ENCODE peak calls at places on chromosomes 2 and 18, in nine cellular contexts. One of them, this sample, is unnamed.

GRCh38 chr18:23422751-23423418 is 30.2 kb upstream of the RIOK3 start:
- DNase-seq in psoas muscle: peak; percentile 77
- DNase-seq in colonic mucosa: peak; percentile 77
- DNase-seq in choroid plexus epithelial cell: no peak
- DNase-seq in heart right ventricle: no peak
- DNase-seq in nephron progenitor cell: no peak
- DNase-seq in endothelial cell: no peak
- DNase-seq in adrenal gland: peak; percentile 84
- DNase-seq in foreskin fibroblast: peak; percentile 74
- DNase-seq in this sample: no peak

GRCh38 chr2:64214281-64215115 is 70.3 kb upstream of the PELI1 start:
- DNase-seq in endothelial cell: no peak
- DNase-seq in nephron progenitor cell: no peak
- DNase-seq in psoas muscle: no peak
- DNase-seq in choroid plexus epithelial cell: no peak
- DNase-seq in adrenal gland: no peak
- DNase-seq in foreskin fibroblast: no peak
- DNase-seq in colonic mucosa: peak; percentile 55
- DNase-seq in heart right ventricle: peak; percentile 41
- DNase-seq in this sample: no peak

GRCh38 chr2:120817956-120818325 is 82.3 kb downstream of the GLI2 start:
- DNase-seq in foreskin fibroblast: no peak
- DNase-seq in colonic mucosa: no peak
- DNase-seq in choroid plexus epithelial cell: no peak
- DNase-seq in endothelial cell: no peak
- DNase-seq in adrenal gland: no peak
- DNase-seq in nephron progenitor cell: no peak
- DNase-seq in heart right ventricle: no peak
- DNase-seq in psoas muscle: no peak
- DNase-seq in this sample: no peak

GRCh38 chr2:40455661-40456060 is 3.8 kb upstream of the SLC8A1 start:
- DNase-seq in endothelial cell: no peak
- DNase-seq in choroid plexus epithelial cell: no peak
- DNase-seq in foreskin fibroblast: peak; percentile 44
- DNase-seq in colonic mucosa: no peak
- DNase-seq in heart right ventricle: no peak
- DNase-seq in nephron progenitor cell: no peak
- DNase-seq in psoas muscle: no peak
- DNase-seq in adrenal gland: peak; percentile 24
- DNase-seq in this sample: no peak

GRCh38 chr2:95382128-95382645 is 20.3 kb upstream of the FAHD2A start:
- DNase-seq in choroid plexus epithelial cell: no peak
- DNase-seq in foreskin fibroblast: no peak
- DNase-seq in heart right ventricle: no peak
- DNase-seq in colonic mucosa: no peak
- DNase-seq in psoas muscle: no peak
- DNase-seq in adrenal gland: no peak
- DNase-seq in endothelial cell: no peak
- DNase-seq in nephron progenitor cell: no peak
- DNase-seq in this sample: no peak

GRCh38 chr18:9366126-9366714 is 31.6 kb downstream of the TWSG1 start:
- DNase-seq in foreskin fibroblast: peak; percentile 60
- DNase-seq in heart right ventricle: peak; percentile 26
- DNase-seq in psoas muscle: no peak
- DNase-seq in endothelial cell: peak; percentile 49
- DNase-seq in nephron progenitor cell: peak; percentile 5
- DNase-seq in adrenal gland: peak; percentile 44
- DNase-seq in choroid plexus epithelial cell: peak; percentile 60
- DNase-seq in colonic mucosa: peak; percentile 46
- DNase-seq in this sample: no peak

GRCh38 chr2:1207962-1208510 is 205.2 kb upstream of the TPO start:
- DNase-seq in colonic mucosa: no peak
- DNase-seq in nephron progenitor cell: no peak
- DNase-seq in adrenal gland: no peak
- DNase-seq in heart right ventricle: no peak
- DNase-seq in foreskin fibroblast: no peak
- DNase-seq in endothelial cell: no peak
- DNase-seq in choroid plexus epithelial cell: no peak
- DNase-seq in psoas muscle: no peak
- DNase-seq in this sample: no peak

GRCh38 chr2:201859886-201860285 is 53.5 kb downstream of the CDK15 start:
- DNase-seq in nephron progenitor cell: no peak
- DNase-seq in foreskin fibroblast: peak; percentile 20
- DNase-seq in psoas muscle: no peak
- DNase-seq in heart right ventricle: no peak
- DNase-seq in choroid plexus epithelial cell: no peak
- DNase-seq in endothelial cell: no peak
- DNase-seq in adrenal gland: no peak
- DNase-seq in colonic mucosa: no peak
- DNase-seq in this sample: no peak

GRCh38 chr2:201420442-201421113 is 30.7 kb downstream of the TRAK2 start:
- DNase-seq in colonic mucosa: no peak
- DNase-seq in heart right ventricle: no peak
- DNase-seq in psoas muscle: no peak
- DNase-seq in foreskin fibroblast: peak; percentile 86
- DNase-seq in nephron progenitor cell: no peak
- DNase-seq in choroid plexus epithelial cell: peak; percentile 69
- DNase-seq in endothelial cell: no peak
- DNase-seq in adrenal gland: no peak
- DNase-seq in this sample: no peak

GRCh38 chr2:14256890-14257289 is 375.6 kb upstream of the LRATD1 start:
- DNase-seq in adrenal gland: no peak
- DNase-seq in heart right ventricle: no peak
- DNase-seq in nephron progenitor cell: no peak
- DNase-seq in psoas muscle: no peak
- DNase-seq in endothelial cell: no peak
- DNase-seq in foreskin fibroblast: peak; percentile 1
- DNase-seq in choroid plexus epithelial cell: peak; percentile 38
- DNase-seq in colonic mucosa: no peak
- DNase-seq in this sample: no peak

GRCh38 chr2:182372661-182373060 is 54.2 kb downstream of the PDE1A start:
- DNase-seq in heart right ventricle: peak; percentile 39
- DNase-seq in nephron progenitor cell: no peak
- DNase-seq in choroid plexus epithelial cell: peak; percentile 78
- DNase-seq in endothelial cell: no peak
- DNase-seq in foreskin fibroblast: peak; percentile 88
- DNase-seq in colonic mucosa: peak; percentile 61
- DNase-seq in psoas muscle: no peak
- DNase-seq in adrenal gland: no peak
- DNase-seq in this sample: no peak

GRCh38 chr2:203280428-203281064 is 41.7 kb downstream of the CYP20A1 start:
- DNase-seq in colonic mucosa: no peak
- DNase-seq in adrenal gland: no peak
- DNase-seq in psoas muscle: no peak
- DNase-seq in heart right ventricle: no peak
- DNase-seq in foreskin fibroblast: peak; percentile 31
- DNase-seq in nephron progenitor cell: no peak
- DNase-seq in choroid plexus epithelial cell: peak; percentile 86
- DNase-seq in endothelial cell: no peak
- DNase-seq in this sample: no peak

GRCh38 chr18:30929718-30930117 is 112.8 kb downstream of the DSC3 start:
- DNase-seq in endothelial cell: no peak
- DNase-seq in heart right ventricle: no peak
- DNase-seq in nephron progenitor cell: no peak
- DNase-seq in psoas muscle: no peak
- DNase-seq in choroid plexus epithelial cell: no peak
- DNase-seq in adrenal gland: no peak
- DNase-seq in colonic mucosa: no peak
- DNase-seq in foreskin fibroblast: no peak
- DNase-seq in this sample: no peak

GRCh38 chr2:204497855-204498254 is 47.4 kb upstream of the PARD3B start:
- DNase-seq in nephron progenitor cell: no peak
- DNase-seq in choroid plexus epithelial cell: no peak
- DNase-seq in colonic mucosa: no peak
- DNase-seq in heart right ventricle: no peak
- DNase-seq in endothelial cell: no peak
- DNase-seq in adrenal gland: no peak
- DNase-seq in psoas muscle: no peak
- DNase-seq in foreskin fibroblast: no peak
- DNase-seq in this sample: no peak

GRCh38 chr2:120442923-120443571 is 97.1 kb downstream of the INHBB start:
- DNase-seq in endothelial cell: peak; percentile 49
- DNase-seq in psoas muscle: no peak
- DNase-seq in nephron progenitor cell: peak; percentile 76
- DNase-seq in adrenal gland: no peak
- DNase-seq in choroid plexus epithelial cell: no peak
- DNase-seq in foreskin fibroblast: no peak
- DNase-seq in heart right ventricle: no peak
- DNase-seq in colonic mucosa: peak; percentile 89
- DNase-seq in this sample: no peak

GRCh38 chr18:13239557-13239956 is 21.0 kb downstream of the LDLRAD4 start:
- DNase-seq in foreskin fibroblast: no peak
- DNase-seq in nephron progenitor cell: no peak
- DNase-seq in heart right ventricle: no peak
- DNase-seq in endothelial cell: no peak
- DNase-seq in colonic mucosa: no peak
- DNase-seq in adrenal gland: no peak
- DNase-seq in psoas muscle: no peak
- DNase-seq in choroid plexus epithelial cell: no peak
- DNase-seq in this sample: no peak

GRCh38 chr2:105645031-105645940 is 99.4 kb upstream of the NCK2 start:
- DNase-seq in foreskin fibroblast: no peak
- DNase-seq in heart right ventricle: no peak
- DNase-seq in psoas muscle: no peak
- DNase-seq in endothelial cell: no peak
- DNase-seq in choroid plexus epithelial cell: no peak
- DNase-seq in nephron progenitor cell: no peak
- DNase-seq in adrenal gland: no peak
- DNase-seq in colonic mucosa: no peak
- DNase-seq in this sample: no peak

GRCh38 chr18:58097127-58097906 is 53.3 kb downstream of the NEDD4L start:
- DNase-seq in colonic mucosa: no peak
- DNase-seq in nephron progenitor cell: no peak
- DNase-seq in psoas muscle: no peak
- DNase-seq in choroid plexus epithelial cell: no peak
- DNase-seq in endothelial cell: no peak
- DNase-seq in foreskin fibroblast: peak; percentile 21
- DNase-seq in heart right ventricle: no peak
- DNase-seq in adrenal gland: peak; percentile 45
- DNase-seq in this sample: no peak

DNA sequence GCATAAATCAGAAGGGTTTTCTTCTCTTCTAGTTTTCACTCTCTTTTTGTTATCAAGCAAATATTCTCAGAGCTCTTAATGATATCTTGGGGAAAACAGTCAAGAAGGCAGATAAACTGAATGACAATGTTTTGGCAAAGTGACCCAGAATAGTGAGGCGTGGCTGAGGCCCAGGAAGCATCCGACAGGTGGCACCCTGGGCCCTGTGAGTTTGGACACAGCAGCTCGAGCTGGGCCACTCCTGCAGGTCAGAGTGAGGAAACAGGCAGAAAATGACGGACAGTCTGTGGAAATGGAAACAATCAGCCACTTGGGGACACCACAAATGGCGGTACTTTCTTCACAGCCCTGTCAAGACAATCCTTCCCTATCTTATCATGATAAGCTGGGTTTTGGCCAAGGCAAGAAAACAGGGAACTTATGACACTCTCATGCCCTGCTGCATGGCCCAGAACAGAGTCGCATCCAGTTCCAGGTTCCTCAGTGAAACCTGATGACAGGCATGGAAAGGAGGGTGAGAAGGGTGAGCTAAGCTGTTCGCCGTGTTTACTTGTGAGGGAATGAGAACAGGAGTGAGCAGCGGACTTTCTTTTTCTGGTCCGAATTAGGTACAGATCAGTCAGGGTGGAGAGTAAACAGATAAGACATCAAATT is 32.1 kb downstream of the MRPL44 start:
- DNase-seq in adrenal gland: no peak
- DNase-seq in choroid plexus epithelial cell: no peak
- DNase-seq in nephron progenitor cell: no peak
- DNase-seq in foreskin fibroblast: no peak
- DNase-seq in heart right ventricle: no peak
- DNase-seq in colonic mucosa: peak; percentile 56
- DNase-seq in endothelial cell: no peak
- DNase-seq in psoas muscle: no peak
- DNase-seq in this sample: no peak
- TF ChIP-seq CTCF in adrenal gland: no peak
- TF ChIP-seq CTCF in choroid plexus epithelial cell: no peak
- TF ChIP-seq CTCF in nephron progenitor cell: no peak
- TF ChIP-seq CTCF in foreskin fibroblast: no peak
- TF ChIP-seq CTCF in heart right ventricle: no peak
- TF ChIP-seq CTCF in colonic mucosa: peak; percentile 35
- TF ChIP-seq CTCF in endothelial cell: no peak
- TF ChIP-seq CTCF in psoas muscle: no peak
- TF ChIP-seq CTCF in this sample: no peak

DNA sequence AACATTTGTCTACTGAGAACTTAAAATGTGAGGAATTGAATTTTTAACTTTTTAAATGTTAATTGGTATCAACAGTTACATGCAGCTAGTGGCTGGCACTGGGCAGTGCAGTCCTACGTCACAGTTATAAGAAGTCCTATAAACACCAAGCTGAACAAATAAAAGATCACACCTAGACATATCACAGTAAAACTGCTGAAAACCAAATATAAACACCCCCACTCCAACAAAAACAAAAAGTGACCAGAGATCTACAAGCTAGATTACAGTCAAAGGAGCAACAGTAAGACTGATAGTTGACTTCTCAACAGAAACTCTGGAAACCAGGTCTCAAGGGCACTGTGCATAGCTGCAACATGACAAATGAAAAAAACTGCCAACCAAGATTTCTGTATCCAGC is 19.4 kb downstream of the TLK1 start:
- DNase-seq in endothelial cell: no peak
- DNase-seq in nephron progenitor cell: no peak
- DNase-seq in foreskin fibroblast: no peak
- DNase-seq in psoas muscle: no peak
- DNase-seq in choroid plexus epithelial cell: peak; percentile 20
- DNase-seq in colonic mucosa: no peak
- DNase-seq in heart right ventricle: no peak
- DNase-seq in adrenal gland: peak; percentile 33
- DNase-seq in this sample: no peak
- TF ChIP-seq CTCF in endothelial cell: no peak
- TF ChIP-seq CTCF in nephron progenitor cell: no peak
- TF ChIP-seq CTCF in foreskin fibroblast: no peak
- TF ChIP-seq CTCF in psoas muscle: no peak
- TF ChIP-seq CTCF in choroid plexus epithelial cell: no peak
- TF ChIP-seq CTCF in colonic mucosa: no peak
- TF ChIP-seq CTCF in heart right ventricle: no peak
- TF ChIP-seq CTCF in adrenal gland: peak; percentile 23
- TF ChIP-seq CTCF in this sample: no peak

GRCh38 chr2:111919794-111920608 is 21.6 kb downstream of the MERTK start:
- DNase-seq in choroid plexus epithelial cell: no peak
- DNase-seq in endothelial cell: no peak
- DNase-seq in adrenal gland: peak; percentile 87
- DNase-seq in nephron progenitor cell: no peak
- DNase-seq in heart right ventricle: peak; percentile 48
- DNase-seq in foreskin fibroblast: peak; percentile 60
- DNase-seq in psoas muscle: peak; percentile 40
- DNase-seq in colonic mucosa: peak; percentile 73
- DNase-seq in this sample: no peak
- TF ChIP-seq CTCF in choroid plexus epithelial cell: no peak
- TF ChIP-seq CTCF in endothelial cell: peak; percentile 7
- TF ChIP-seq CTCF in adrenal gland: peak; percentile 4
- TF ChIP-seq CTCF in nephron progenitor cell: no peak
- TF ChIP-seq CTCF in heart right ventricle: no peak
- TF ChIP-seq CTCF in foreskin fibroblast: no peak
- TF ChIP-seq CTCF in psoas muscle: no peak
- TF ChIP-seq CTCF in colonic mucosa: no peak
- TF ChIP-seq CTCF in this sample: no peak

DNA sequence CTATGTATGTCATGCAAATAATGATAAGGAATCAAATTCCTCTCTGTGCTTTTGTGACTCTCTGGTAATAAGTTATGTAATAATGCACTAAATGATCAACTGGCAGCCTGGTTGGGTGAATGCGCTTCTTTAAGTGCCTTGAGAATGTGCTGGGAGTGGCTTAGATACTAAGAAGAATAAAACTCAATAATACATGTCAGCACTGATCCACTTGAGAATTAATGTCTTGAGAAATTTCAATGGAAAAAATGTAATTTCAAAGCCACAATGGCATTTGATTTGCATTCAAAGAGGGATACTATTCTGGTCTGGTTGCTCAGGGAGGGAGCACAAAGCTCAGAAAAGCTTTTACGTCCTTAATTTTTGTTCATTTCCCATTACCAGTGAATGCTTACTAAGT is 137.7 kb upstream of the MMADHC start:
- DNase-seq in colonic mucosa: no peak
- DNase-seq in psoas muscle: no peak
- DNase-seq in choroid plexus epithelial cell: no peak
- DNase-seq in nephron progenitor cell: no peak
- DNase-seq in adrenal gland: no peak
- DNase-seq in foreskin fibroblast: no peak
- DNase-seq in endothelial cell: no peak
- DNase-seq in heart right ventricle: no peak
- DNase-seq in this sample: no peak
- TF ChIP-seq CTCF in colonic mucosa: no peak
- TF ChIP-seq CTCF in psoas muscle: no peak
- TF ChIP-seq CTCF in choroid plexus epithelial cell: no peak
- TF ChIP-seq CTCF in nephron progenitor cell: no peak
- TF ChIP-seq CTCF in adrenal gland: no peak
- TF ChIP-seq CTCF in foreskin fibroblast: no peak
- TF ChIP-seq CTCF in endothelial cell: no peak
- TF ChIP-seq CTCF in heart right ventricle: no peak
- TF ChIP-seq CTCF in this sample: no peak